ENCODE peak calls at places on chromosomes 1 and 21, in eight cellular contexts. One of them, this sample, is unnamed.

GRCh38 chr1:172484252-172484651 is 40.4 kb upstream of the PIGC start:
- DNase-seq in A549: no peak
- DNase-seq in AG10803: no peak
- DNase-seq in fibroblast of lung: no peak
- DNase-seq in H9: no peak
- DNase-seq in GM13976: no peak
- DNase-seq in kidney epithelial cell: no peak
- DNase-seq in K562: no peak
- DNase-seq in this sample: no peak

GRCh38 chr1:67013573-67013972 is 40.4 kb downstream of the SLC35D1 start:
- DNase-seq in A549: no peak
- DNase-seq in K562: peak
- DNase-seq in H9: no peak
- DNase-seq in fibroblast of lung: peak
- DNase-seq in kidney epithelial cell: peak
- DNase-seq in AG10803: peak
- DNase-seq in GM13976: no peak
- DNase-seq in this sample: no peak

GRCh38 chr1:40344597-40344996 is 27.5 kb upstream of the COL9A2 start:
- DNase-seq in A549: peak
- DNase-seq in H9: no peak
- DNase-seq in kidney epithelial cell: no peak
- DNase-seq in AG10803: peak
- DNase-seq in K562: no peak
- DNase-seq in fibroblast of lung: peak
- DNase-seq in GM13976: no peak
- DNase-seq in this sample: peak

GRCh38 chr21:28410264-28410663 is 582.4 kb downstream of the LTN1 start:
- DNase-seq in AG10803: no peak
- DNase-seq in H9: no peak
- DNase-seq in A549: no peak
- DNase-seq in GM13976: no peak
- DNase-seq in fibroblast of lung: peak
- DNase-seq in kidney epithelial cell: no peak
- DNase-seq in K562: no peak
- DNase-seq in this sample: no peak

GRCh38 chr1:156865865-156866678 is 5.4 kb downstream of the NTRK1 start:
- DNase-seq in A549: no peak
- DNase-seq in fibroblast of lung: no peak
- DNase-seq in GM13976: no peak
- DNase-seq in H9: no peak
- DNase-seq in kidney epithelial cell: no peak
- DNase-seq in K562: peak
- DNase-seq in AG10803: no peak
- DNase-seq in this sample: no peak

GRCh38 chr21:45551316-45551715 is 9.1 kb upstream of the SLC19A1 start:
- DNase-seq in A549: peak
- DNase-seq in H9: no peak
- DNase-seq in GM13976: no peak
- DNase-seq in kidney epithelial cell: peak
- DNase-seq in AG10803: peak
- DNase-seq in fibroblast of lung: peak
- DNase-seq in K562: no peak
- DNase-seq in this sample: no peak

GRCh38 chr1:229088711-229089110 is 182.2 kb upstream of the RAB4A start:
- DNase-seq in GM13976: no peak
- DNase-seq in H9: no peak
- DNase-seq in A549: no peak
- DNase-seq in fibroblast of lung: no peak
- DNase-seq in K562: no peak
- DNase-seq in kidney epithelial cell: no peak
- DNase-seq in AG10803: no peak
- DNase-seq in this sample: no peak

GRCh38 chr1:155324717-155325595 is 4.3 kb downstream of the RUSC1 start:
- DNase-seq in K562: peak
- DNase-seq in H9: peak
- DNase-seq in A549: peak
- DNase-seq in fibroblast of lung: no peak
- DNase-seq in AG10803: peak
- DNase-seq in kidney epithelial cell: no peak
- DNase-seq in GM13976: peak
- DNase-seq in this sample: peak

GRCh38 chr21:45054927-45055612 is 19.3 kb upstream of the ADARB1 start:
- DNase-seq in A549: no peak
- DNase-seq in K562: no peak
- DNase-seq in GM13976: no peak
- DNase-seq in fibroblast of lung: no peak
- DNase-seq in H9: peak
- DNase-seq in kidney epithelial cell: no peak
- DNase-seq in AG10803: no peak
- DNase-seq in this sample: no peak

GRCh38 chr21:41947596-41948403 is 6.0 kb downstream of the C2CD2 start:
- DNase-seq in H9: no peak
- DNase-seq in GM13976: no peak
- DNase-seq in fibroblast of lung: peak
- DNase-seq in AG10803: peak
- DNase-seq in A549: no peak
- DNase-seq in kidney epithelial cell: no peak
- DNase-seq in K562: no peak
- DNase-seq in this sample: no peak

GRCh38 chr1:205827623-205828022 is 14.6 kb upstream of the SLC41A1 start:
- DNase-seq in fibroblast of lung: no peak
- DNase-seq in AG10803: no peak
- DNase-seq in H9: no peak
- DNase-seq in GM13976: no peak
- DNase-seq in K562: no peak
- DNase-seq in A549: peak
- DNase-seq in kidney epithelial cell: no peak
- DNase-seq in this sample: no peak

GRCh38 chr21:39232926-39233325 is 49.7 kb upstream of the PSMG1 start:
- DNase-seq in GM13976: no peak
- DNase-seq in H9: no peak
- DNase-seq in kidney epithelial cell: no peak
- DNase-seq in A549: no peak
- DNase-seq in AG10803: no peak
- DNase-seq in K562: no peak
- DNase-seq in fibroblast of lung: peak
- DNase-seq in this sample: no peak

GRCh38 chr1:207962716-207963428 is 51.9 kb upstream of the CD34 start:
- DNase-seq in AG10803: peak
- DNase-seq in A549: no peak
- DNase-seq in K562: no peak
- DNase-seq in fibroblast of lung: peak
- DNase-seq in H9: no peak
- DNase-seq in GM13976: no peak
- DNase-seq in kidney epithelial cell: no peak
- DNase-seq in this sample: peak

GRCh38 chr1:211589782-211590721 is 11.1 kb upstream of the SLC30A1 start:
- DNase-seq in fibroblast of lung: peak
- DNase-seq in kidney epithelial cell: no peak
- DNase-seq in GM13976: no peak
- DNase-seq in A549: no peak
- DNase-seq in AG10803: peak
- DNase-seq in H9: no peak
- DNase-seq in K562: no peak
- DNase-seq in this sample: no peak

GRCh38 chr1:43872280-43872679 is 61.3 kb upstream of the ARTN start:
- DNase-seq in fibroblast of lung: no peak
- DNase-seq in GM13976: no peak
- DNase-seq in kidney epithelial cell: no peak
- DNase-seq in AG10803: no peak
- DNase-seq in H9: no peak
- DNase-seq in A549: no peak
- DNase-seq in K562: no peak
- DNase-seq in this sample: no peak

GRCh38 chr1:223556414-223557124 is 108.9 kb downstream of the CAPN8 start:
- DNase-seq in K562: peak
- DNase-seq in GM13976: peak
- DNase-seq in fibroblast of lung: peak
- DNase-seq in kidney epithelial cell: no peak
- DNase-seq in AG10803: peak
- DNase-seq in H9: peak
- DNase-seq in A549: peak
- DNase-seq in this sample: peak

GRCh38 chr1:233668725-233669294 is 54.9 kb downstream of the KCNK1 start:
- DNase-seq in H9: no peak
- DNase-seq in A549: peak
- DNase-seq in GM13976: peak
- DNase-seq in kidney epithelial cell: no peak
- DNase-seq in AG10803: peak
- DNase-seq in K562: peak
- DNase-seq in fibroblast of lung: peak
- DNase-seq in this sample: peak

GRCh38 chr1:169914534-169914933 is 20.8 kb upstream of the SCYL3 start:
- DNase-seq in GM13976: no peak
- DNase-seq in kidney epithelial cell: no peak
- DNase-seq in H9: no peak
- DNase-seq in A549: no peak
- DNase-seq in fibroblast of lung: peak
- DNase-seq in K562: no peak
- DNase-seq in AG10803: peak
- DNase-seq in this sample: no peak

DNA sequence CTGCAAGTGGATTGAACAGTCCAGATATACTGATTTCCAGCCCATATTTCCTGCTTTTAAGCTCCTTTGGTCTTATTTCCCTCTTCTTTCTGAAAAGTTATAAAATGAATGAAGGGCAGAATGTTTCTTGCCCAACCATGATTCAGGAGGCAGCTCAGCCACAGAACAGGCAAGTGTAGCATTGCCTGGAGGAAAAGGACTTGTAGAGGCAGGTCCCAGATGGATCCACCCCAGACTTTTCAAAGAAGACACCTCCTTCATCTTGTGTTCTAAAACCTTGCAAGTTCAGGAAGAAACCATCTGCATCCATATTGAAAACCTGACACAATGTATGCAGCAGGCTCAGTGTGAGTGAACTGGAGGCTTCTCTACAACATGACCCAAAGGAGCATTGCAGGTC is at the start of gene CLCA2:
- DNase-seq in kidney epithelial cell: no peak
- DNase-seq in A549: no peak
- DNase-seq in H9: no peak
- DNase-seq in K562: no peak
- DNase-seq in fibroblast of lung: peak
- DNase-seq in GM13976: no peak
- DNase-seq in AG10803: no peak
- DNase-seq in this sample: no peak
- TF ChIP-seq CTCF in kidney epithelial cell: no peak
- TF ChIP-seq CTCF in A549: no peak
- TF ChIP-seq CTCF in H9: no peak
- TF ChIP-seq CTCF in K562: no peak
- TF ChIP-seq CTCF in fibroblast of lung: no peak
- TF ChIP-seq CTCF in GM13976: no peak
- TF ChIP-seq CTCF in AG10803: no peak
- TF ChIP-seq CTCF in this sample: no peak

GRCh38 chr21:34021726-34022125 is 51.7 kb upstream of the MRPS6 start:
- DNase-seq in GM13976: no peak
- DNase-seq in A549: no peak
- DNase-seq in fibroblast of lung: no peak
- DNase-seq in K562: no peak
- DNase-seq in kidney epithelial cell: no peak
- DNase-seq in AG10803: no peak
- DNase-seq in H9: no peak
- DNase-seq in this sample: no peak
- TF ChIP-seq CTCF in GM13976: no peak
- TF ChIP-seq CTCF in A549: no peak
- TF ChIP-seq CTCF in fibroblast of lung: no peak
- TF ChIP-seq CTCF in K562: no peak
- TF ChIP-seq CTCF in kidney epithelial cell: no peak
- TF ChIP-seq CTCF in AG10803: no peak
- TF ChIP-seq CTCF in H9: no peak
- TF ChIP-seq CTCF in this sample: no peak

DNA sequence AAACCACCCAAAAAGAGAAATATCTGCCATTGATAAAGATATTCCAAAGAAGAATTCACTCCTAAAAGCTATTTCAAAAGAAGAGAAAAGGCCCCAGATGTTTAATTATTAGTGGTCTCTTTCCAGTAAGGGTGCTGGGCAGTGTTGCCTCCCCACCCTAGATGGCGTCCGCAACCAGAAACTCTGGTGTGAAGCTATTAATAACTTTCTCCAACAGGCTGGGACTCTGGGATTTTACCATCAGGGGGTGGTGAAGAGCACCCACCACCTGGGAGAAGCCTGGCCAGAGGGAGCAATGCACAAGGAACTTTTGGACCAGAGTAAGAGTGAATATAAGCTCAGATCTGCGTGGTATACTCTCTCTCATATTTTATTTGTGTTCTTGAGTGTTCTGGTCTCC is 115.4 kb upstream of the TIAM1 start:
- DNase-seq in GM13976: no peak
- DNase-seq in K562: peak
- DNase-seq in H9: peak
- DNase-seq in fibroblast of lung: no peak
- DNase-seq in A549: peak
- DNase-seq in kidney epithelial cell: no peak
- DNase-seq in AG10803: no peak
- DNase-seq in this sample: no peak
- TF ChIP-seq CTCF in GM13976: no peak
- TF ChIP-seq CTCF in K562: peak
- TF ChIP-seq CTCF in H9: peak
- TF ChIP-seq CTCF in fibroblast of lung: no peak
- TF ChIP-seq CTCF in A549: peak
- TF ChIP-seq CTCF in kidney epithelial cell: no peak
- TF ChIP-seq CTCF in AG10803: no peak
- TF ChIP-seq CTCF in this sample: no peak

GRCh38 chr1:181133969-181134418 is 45.5 kb downstream of the IER5 start:
- DNase-seq in fibroblast of lung: no peak
- DNase-seq in A549: no peak
- DNase-seq in GM13976: no peak
- DNase-seq in K562: no peak
- DNase-seq in H9: no peak
- DNase-seq in kidney epithelial cell: no peak
- DNase-seq in AG10803: no peak
- DNase-seq in this sample: no peak

GRCh38 chr1:181136738-181137122 is 48.2 kb downstream of the IER5 start:
- DNase-seq in kidney epithelial cell: no peak
- DNase-seq in K562: no peak
- DNase-seq in H9: no peak
- DNase-seq in A549: no peak
- DNase-seq in GM13976: no peak
- DNase-seq in AG10803: no peak
- DNase-seq in fibroblast of lung: no peak
- DNase-seq in this sample: no peak

GRCh38 chr1:181135815-181136737 is 47.6 kb downstream of the IER5 start:
- DNase-seq in GM13976: no peak
- DNase-seq in K562: no peak
- DNase-seq in fibroblast of lung: peak
- DNase-seq in H9: no peak
- DNase-seq in A549: peak
- DNase-seq in AG10803: peak
- DNase-seq in kidney epithelial cell: no peak
- DNase-seq in this sample: no peak

GRCh38 chr1:181134543-181135461 is 46.3 kb downstream of the IER5 start:
- DNase-seq in K562: no peak
- DNase-seq in GM13976: peak
- DNase-seq in kidney epithelial cell: no peak
- DNase-seq in AG10803: peak
- DNase-seq in H9: no peak
- DNase-seq in A549: peak
- DNase-seq in fibroblast of lung: peak
- DNase-seq in this sample: peak

DNA sequence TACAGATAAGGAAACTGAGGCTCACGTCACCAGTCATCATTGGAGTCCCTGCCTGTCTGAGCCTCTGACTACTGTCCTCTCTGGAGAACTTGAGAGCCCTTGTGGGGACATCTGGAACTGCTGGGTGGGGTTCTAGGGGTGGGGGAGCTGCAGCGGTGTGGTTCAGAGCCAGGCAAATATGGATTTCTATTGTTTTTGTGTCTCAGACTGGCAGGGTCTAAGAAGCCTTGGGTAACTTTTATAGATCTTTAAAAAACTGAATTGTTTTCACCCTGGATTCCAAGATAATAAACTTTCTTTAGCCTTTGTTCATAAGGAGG is 46.9 kb downstream of the IER5 start:
- DNase-seq in K562: peak
- DNase-seq in AG10803: peak
- DNase-seq in H9: no peak
- DNase-seq in fibroblast of lung: peak
- DNase-seq in GM13976: peak
- DNase-seq in A549: peak
- DNase-seq in kidney epithelial cell: no peak
- DNase-seq in this sample: no peak
- TF ChIP-seq CTCF in K562: peak
- TF ChIP-seq CTCF in AG10803: peak
- TF ChIP-seq CTCF in H9: peak
- TF ChIP-seq CTCF in fibroblast of lung: peak
- TF ChIP-seq CTCF in GM13976: no peak
- TF ChIP-seq CTCF in A549: peak
- TF ChIP-seq CTCF in kidney epithelial cell: peak
- TF ChIP-seq CTCF in this sample: no peak